ENCODE peak calls at places on chromosomes 5 and 9, in six cellular contexts. D is H54, S is NCI-H2107, X is DMS79, I is T-helper 2 cell, M is heart right ventricle. V is an unnamed sample.

GRCh38 chr9:90726215-90726614 is 75.4 kb upstream of the SYK start:
- DNase-seq in X (no peak), S (no peak), M (no peak), D (no peak), I (no peak), V (no peak)

GRCh38 chr9:103942652-103943051 is 151.5 kb upstream of the SMC2 start:
- DNase-seq in S (no peak), D (no peak), M (no peak), X (peak; percentile 12), I (no peak), V (no peak)

GRCh38 chr5:125129151-125129806 is 382.8 kb upstream of the ZNF608 start:
- DNase-seq in M (no peak), D (no peak), S (no peak), X (no peak), I (no peak), V (no peak)

GRCh38 chr5:34626036-34626435 is 30.1 kb upstream of the RAI14 start:
- DNase-seq in X (no peak), S (no peak), M (no peak), D (no peak), I (no peak), V (no peak)

GRCh38 chr5:81006955-81007636 is 46.9 kb downstream of the RASGRF2 start:
- DNase-seq in S (no peak), D (no peak), M (no peak), X (no peak), I (peak; percentile 78), V (no peak)

GRCh38 chr9:114275246-114275994 is 47.5 kb upstream of the ORM1 start:
- DNase-seq in S (no peak), X (no peak), M (no peak), I (no peak), D (no peak), V (peak; percentile 29)

GRCh38 chr5:170427672-170428236 is 38.6 kb upstream of the KCNMB1 start:
- DNase-seq in S (no peak), M (peak; percentile 72), X (no peak), D (no peak), I (no peak), V (no peak)

GRCh38 chr9:133632806-133633680 is 3.1 kb upstream of the DBH start:
- DNase-seq in X (peak; percentile 60), M (no peak), S (peak; percentile 81), D (no peak), I (no peak), V (no peak)

GRCh38 chr9:134546746-134547145 is 94.9 kb upstream of the COL5A1 start:
- DNase-seq in D (no peak), M (no peak), S (no peak), I (no peak), X (no peak), V (no peak)

V was measured in ovary.